ENCODE peak calls at places on chromosomes 12 and 14, in seven cellular contexts. D, P, I, T, G, C and B are unnamed samples.

GRCh38 chr14:35682802-35683201 is 126.3 kb downstream of the RALGAPA1 start:
- DNase-seq in D (no peak), P (no peak), I (no peak), T (no peak), G (no peak), C (no peak), B (no peak)

GRCh38 chr12:76232013-76232412 is 116.2 kb downstream of the BBS10 start:
- DNase-seq in D (no peak), P (no peak), I (no peak), T (no peak), G (no peak), C (no peak), B (no peak)

GRCh38 chr14:91367173-91368171 is 50.1 kb downstream of the CCDC88C start:
- DNase-seq in D (no peak), P (peak), I (peak), T (peak), G (no peak), C (no peak), B (peak)

GRCh38 chr14:101948666-101949205 is 15.6 kb upstream of the DYNC1H1 start:
- DNase-seq in D (no peak), P (no peak), I (no peak), T (no peak), G (no peak), C (no peak), B (no peak)

GRCh38 chr14:82009076-82009475 is 475.4 kb upstream of the SEL1L start:
- DNase-seq in D (no peak), P (no peak), I (no peak), T (no peak), G (no peak), C (no peak), B (no peak)

GRCh38 chr14:106222736-106223135 is 696.4 kb downstream of the TMEM121 start:
- DNase-seq in D (no peak), P (no peak), I (no peak), T (no peak), G (no peak), C (no peak), B (no peak)

GRCh38 chr14:65915125-65915524 is 502.6 kb downstream of the FUT8 start:
- DNase-seq in D (no peak), P (no peak), I (no peak), T (no peak), G (no peak), C (no peak), B (no peak)

GRCh38 chr14:32306549-32306948 is 22.5 kb upstream of the AKAP6 start:
- DNase-seq in D (no peak), P (no peak), I (no peak), T (no peak), G (no peak), C (no peak), B (no peak)

GRCh38 chr12:25253371-25254068 is 2.8 kb upstream of the KRAS start:
- DNase-seq in D (no peak), P (no peak), I (no peak), T (no peak), G (no peak), C (no peak), B (no peak)

GRCh38 chr14:92943855-92944570 is 21.1 kb downstream of the CHGA start:
- DNase-seq in D (no peak), P (no peak), I (no peak), T (no peak), G (no peak), C (no peak), B (no peak)